ENCODE peak calls at places on chromosomes 5 and 9, in seven cellular contexts. One of them, this sample, is unnamed.

GRCh38 chr9:20623021-20623747 is 885 bp upstream of the MLLT3 start:
- DNase-seq in endothelial cell: peak
- DNase-seq in right lobe of liver: peak
- DNase-seq in mesothelial cell of epicardium: no peak
- DNase-seq in choroid plexus epithelial cell: no peak
- DNase-seq in GM10248: peak
- DNase-seq in uterus: peak
- DNase-seq in this sample: no peak

GRCh38 chr9:120264528-120264927 is 315.4 kb downstream of the CDK5RAP2 start:
- DNase-seq in endothelial cell: no peak
- DNase-seq in right lobe of liver: no peak
- DNase-seq in mesothelial cell of epicardium: no peak
- DNase-seq in choroid plexus epithelial cell: no peak
- DNase-seq in GM10248: no peak
- DNase-seq in uterus: no peak
- DNase-seq in this sample: no peak

GRCh38 chr5:169178754-169179153 is 122.2 kb downstream of the SLIT3 start:
- DNase-seq in endothelial cell: no peak
- DNase-seq in right lobe of liver: no peak
- DNase-seq in mesothelial cell of epicardium: no peak
- DNase-seq in choroid plexus epithelial cell: no peak
- DNase-seq in GM10248: no peak
- DNase-seq in uterus: no peak
- DNase-seq in this sample: no peak

GRCh38 chr5:54217826-54218503 is 92.4 kb downstream of the ARL15 start:
- DNase-seq in endothelial cell: peak
- DNase-seq in right lobe of liver: no peak
- DNase-seq in mesothelial cell of epicardium: no peak
- DNase-seq in choroid plexus epithelial cell: peak
- DNase-seq in GM10248: peak
- DNase-seq in uterus: peak
- DNase-seq in this sample: no peak

GRCh38 chr5:59182722-59183121 is 599.8 kb downstream of the RAB3C start:
- DNase-seq in endothelial cell: no peak
- DNase-seq in right lobe of liver: no peak
- DNase-seq in mesothelial cell of epicardium: no peak
- DNase-seq in choroid plexus epithelial cell: no peak
- DNase-seq in GM10248: no peak
- DNase-seq in uterus: no peak
- DNase-seq in this sample: no peak

GRCh38 chr9:130172858-130173461 is 756 bp downstream of the NCS1 start:
- DNase-seq in endothelial cell: no peak
- DNase-seq in right lobe of liver: no peak
- DNase-seq in mesothelial cell of epicardium: no peak
- DNase-seq in choroid plexus epithelial cell: no peak
- DNase-seq in GM10248: no peak
- DNase-seq in uterus: no peak
- DNase-seq in this sample: no peak

GRCh38 chr5:44167540-44167939 is 221.7 kb downstream of the FGF10 start:
- DNase-seq in endothelial cell: no peak
- DNase-seq in right lobe of liver: no peak
- DNase-seq in mesothelial cell of epicardium: no peak
- DNase-seq in choroid plexus epithelial cell: no peak
- DNase-seq in GM10248: no peak
- DNase-seq in uterus: no peak
- DNase-seq in this sample: no peak

GRCh38 chr5:4413996-4414395 is 726.1 kb upstream of the ADAMTS16 start:
- DNase-seq in endothelial cell: no peak
- DNase-seq in right lobe of liver: no peak
- DNase-seq in mesothelial cell of epicardium: no peak
- DNase-seq in choroid plexus epithelial cell: no peak
- DNase-seq in GM10248: no peak
- DNase-seq in uterus: no peak
- DNase-seq in this sample: no peak

GRCh38 chr5:172411423-172412111 is 42.8 kb downstream of the SH3PXD2B start:
- DNase-seq in endothelial cell: no peak
- DNase-seq in right lobe of liver: no peak
- DNase-seq in mesothelial cell of epicardium: no peak
- DNase-seq in choroid plexus epithelial cell: no peak
- DNase-seq in GM10248: no peak
- DNase-seq in uterus: peak
- DNase-seq in this sample: no peak

GRCh38 chr5:109907751-109908150 is 218.0 kb downstream of the MAN2A1 start:
- DNase-seq in endothelial cell: no peak
- DNase-seq in right lobe of liver: no peak
- DNase-seq in mesothelial cell of epicardium: no peak
- DNase-seq in choroid plexus epithelial cell: peak
- DNase-seq in GM10248: no peak
- DNase-seq in uterus: no peak
- DNase-seq in this sample: no peak

GRCh38 chr9:99373912-99374311 is 151.8 kb downstream of the SEC61B start:
- DNase-seq in endothelial cell: no peak
- DNase-seq in right lobe of liver: no peak
- DNase-seq in mesothelial cell of epicardium: no peak
- DNase-seq in choroid plexus epithelial cell: no peak
- DNase-seq in GM10248: no peak
- DNase-seq in uterus: no peak
- DNase-seq in this sample: no peak

GRCh38 chr9:120893585-120893857 is 16.5 kb upstream of the PHF19 start:
- DNase-seq in endothelial cell: no peak
- DNase-seq in right lobe of liver: no peak
- DNase-seq in mesothelial cell of epicardium: no peak
- DNase-seq in choroid plexus epithelial cell: peak
- DNase-seq in GM10248: no peak
- DNase-seq in uterus: no peak
- DNase-seq in this sample: no peak

GRCh38 chr5:9715891-9716335 is 85.8 kb upstream of the TAS2R1 start:
- DNase-seq in endothelial cell: no peak
- DNase-seq in right lobe of liver: no peak
- DNase-seq in mesothelial cell of epicardium: no peak
- DNase-seq in choroid plexus epithelial cell: peak
- DNase-seq in GM10248: no peak
- DNase-seq in uterus: no peak
- DNase-seq in this sample: no peak

GRCh38 chr9:109341561-109341960 is 20.7 kb upstream of the EPB41L4B start:
- DNase-seq in endothelial cell: no peak
- DNase-seq in right lobe of liver: no peak
- DNase-seq in mesothelial cell of epicardium: no peak
- DNase-seq in choroid plexus epithelial cell: no peak
- DNase-seq in GM10248: no peak
- DNase-seq in uterus: no peak
- DNase-seq in this sample: no peak

GRCh38 chr5:83895860-83896259 is 175.2 kb upstream of the HAPLN1 start:
- DNase-seq in endothelial cell: no peak
- DNase-seq in right lobe of liver: no peak
- DNase-seq in mesothelial cell of epicardium: no peak
- DNase-seq in choroid plexus epithelial cell: peak
- DNase-seq in GM10248: no peak
- DNase-seq in uterus: no peak
- DNase-seq in this sample: no peak

GRCh38 chr5:67350600-67351315 is 154.2 kb upstream of the CD180 start:
- DNase-seq in endothelial cell: no peak
- DNase-seq in right lobe of liver: no peak
- DNase-seq in mesothelial cell of epicardium: no peak
- DNase-seq in choroid plexus epithelial cell: no peak
- DNase-seq in GM10248: no peak
- DNase-seq in uterus: no peak
- DNase-seq in this sample: no peak
- TF ChIP-seq CTCF in endothelial cell: no peak
- TF ChIP-seq CTCF in right lobe of liver: no peak
- TF ChIP-seq CTCF in mesothelial cell of epicardium: no peak
- TF ChIP-seq CTCF in choroid plexus epithelial cell: no peak
- TF ChIP-seq CTCF in GM10248: no peak
- TF ChIP-seq CTCF in uterus: no peak
- TF ChIP-seq CTCF in this sample: no peak

GRCh38 chr5:149383399-149383798 is 4.3 kb upstream of the IL17B start:
- DNase-seq in endothelial cell: no peak
- DNase-seq in right lobe of liver: no peak
- DNase-seq in mesothelial cell of epicardium: no peak
- DNase-seq in choroid plexus epithelial cell: no peak
- DNase-seq in GM10248: no peak
- DNase-seq in uterus: peak
- DNase-seq in this sample: no peak

GRCh38 chr5:149381261-149381985 is 2.3 kb upstream of the IL17B start:
- DNase-seq in endothelial cell: no peak
- DNase-seq in right lobe of liver: no peak
- DNase-seq in mesothelial cell of epicardium: no peak
- DNase-seq in choroid plexus epithelial cell: no peak
- DNase-seq in GM10248: no peak
- DNase-seq in uterus: peak
- DNase-seq in this sample: no peak

GRCh38 chr5:149380466-149381121 is 1.5 kb upstream of the IL17B start:
- DNase-seq in endothelial cell: no peak
- DNase-seq in right lobe of liver: no peak
- DNase-seq in mesothelial cell of epicardium: no peak
- DNase-seq in choroid plexus epithelial cell: no peak
- DNase-seq in GM10248: no peak
- DNase-seq in uterus: peak
- DNase-seq in this sample: no peak

GRCh38 chr5:149382517-149383220 is 3.6 kb upstream of the IL17B start:
- DNase-seq in endothelial cell: no peak
- DNase-seq in right lobe of liver: no peak
- DNase-seq in mesothelial cell of epicardium: no peak
- DNase-seq in choroid plexus epithelial cell: no peak
- DNase-seq in GM10248: no peak
- DNase-seq in uterus: peak
- DNase-seq in this sample: no peak

DNA sequence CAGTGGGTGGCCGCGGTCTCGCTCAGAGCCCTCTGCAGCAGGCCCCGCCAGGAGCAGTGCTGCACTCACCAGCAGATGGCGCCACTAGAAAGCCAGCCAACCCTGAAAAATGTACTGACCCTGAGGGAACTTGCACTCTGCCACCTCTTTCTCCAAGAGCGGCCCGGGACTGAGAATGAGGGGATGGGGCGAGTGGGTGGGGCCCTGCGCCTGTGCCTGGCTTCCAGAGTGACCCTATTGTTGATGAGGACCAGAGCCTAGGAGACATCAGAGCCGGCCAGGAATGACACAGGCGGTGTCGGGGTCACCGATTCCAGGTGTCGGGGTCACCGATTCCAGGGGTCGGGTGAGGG is 2.9 kb upstream of the IL17B start:
- DNase-seq in endothelial cell: peak
- DNase-seq in right lobe of liver: peak
- DNase-seq in mesothelial cell of epicardium: peak
- DNase-seq in choroid plexus epithelial cell: peak
- DNase-seq in GM10248: peak
- DNase-seq in uterus: peak
- DNase-seq in this sample: peak
- TF ChIP-seq CTCF in endothelial cell: peak
- TF ChIP-seq CTCF in right lobe of liver: peak
- TF ChIP-seq CTCF in mesothelial cell of epicardium: peak
- TF ChIP-seq CTCF in choroid plexus epithelial cell: peak
- TF ChIP-seq CTCF in GM10248: peak
- TF ChIP-seq CTCF in uterus: peak
- TF ChIP-seq CTCF in this sample: peak

GRCh38 chr5:167967494-167968180 is 323.8 kb upstream of the WWC1 start:
- DNase-seq in endothelial cell: no peak
- DNase-seq in right lobe of liver: no peak
- DNase-seq in mesothelial cell of epicardium: no peak
- DNase-seq in choroid plexus epithelial cell: no peak
- DNase-seq in GM10248: no peak
- DNase-seq in uterus: no peak
- DNase-seq in this sample: no peak

GRCh38 chr5:167971706-167972105 is 319.7 kb upstream of the WWC1 start:
- DNase-seq in endothelial cell: no peak
- DNase-seq in right lobe of liver: no peak
- DNase-seq in mesothelial cell of epicardium: no peak
- DNase-seq in choroid plexus epithelial cell: no peak
- DNase-seq in GM10248: no peak
- DNase-seq in uterus: no peak
- DNase-seq in this sample: no peak

GRCh38 chr5:167973126-167973525 is 318.3 kb upstream of the WWC1 start:
- DNase-seq in endothelial cell: no peak
- DNase-seq in right lobe of liver: no peak
- DNase-seq in mesothelial cell of epicardium: no peak
- DNase-seq in choroid plexus epithelial cell: no peak
- DNase-seq in GM10248: no peak
- DNase-seq in uterus: no peak
- DNase-seq in this sample: no peak

GRCh38 chr5:167968784-167969183 is 322.7 kb upstream of the WWC1 start:
- DNase-seq in endothelial cell: no peak
- DNase-seq in right lobe of liver: no peak
- DNase-seq in mesothelial cell of epicardium: no peak
- DNase-seq in choroid plexus epithelial cell: no peak
- DNase-seq in GM10248: no peak
- DNase-seq in uterus: no peak
- DNase-seq in this sample: no peak

GRCh38 chr5:167970002-167970401 is 321.4 kb upstream of the WWC1 start:
- DNase-seq in endothelial cell: no peak
- DNase-seq in right lobe of liver: no peak
- DNase-seq in mesothelial cell of epicardium: no peak
- DNase-seq in choroid plexus epithelial cell: peak
- DNase-seq in GM10248: peak
- DNase-seq in uterus: no peak
- DNase-seq in this sample: no peak
- TF ChIP-seq CTCF in endothelial cell: no peak
- TF ChIP-seq CTCF in right lobe of liver: no peak
- TF ChIP-seq CTCF in mesothelial cell of epicardium: no peak
- TF ChIP-seq CTCF in choroid plexus epithelial cell: peak
- TF ChIP-seq CTCF in GM10248: no peak
- TF ChIP-seq CTCF in uterus: no peak
- TF ChIP-seq CTCF in this sample: no peak

GRCh38 chr5:152501294-152501693 is 96.2 kb upstream of the NMUR2 start:
- DNase-seq in endothelial cell: no peak
- DNase-seq in right lobe of liver: no peak
- DNase-seq in mesothelial cell of epicardium: no peak
- DNase-seq in choroid plexus epithelial cell: no peak
- DNase-seq in GM10248: no peak
- DNase-seq in uterus: no peak
- DNase-seq in this sample: no peak

GRCh38 chr5:152503206-152503605 is 98.1 kb upstream of the NMUR2 start:
- DNase-seq in endothelial cell: no peak
- DNase-seq in right lobe of liver: no peak
- DNase-seq in mesothelial cell of epicardium: no peak
- DNase-seq in choroid plexus epithelial cell: no peak
- DNase-seq in GM10248: no peak
- DNase-seq in uterus: no peak
- DNase-seq in this sample: no peak

GRCh38 chr5:152499816-152500575 is 94.9 kb upstream of the NMUR2 start:
- DNase-seq in endothelial cell: no peak
- DNase-seq in right lobe of liver: no peak
- DNase-seq in mesothelial cell of epicardium: no peak
- DNase-seq in choroid plexus epithelial cell: no peak
- DNase-seq in GM10248: no peak
- DNase-seq in uterus: no peak
- DNase-seq in this sample: no peak

DNA sequence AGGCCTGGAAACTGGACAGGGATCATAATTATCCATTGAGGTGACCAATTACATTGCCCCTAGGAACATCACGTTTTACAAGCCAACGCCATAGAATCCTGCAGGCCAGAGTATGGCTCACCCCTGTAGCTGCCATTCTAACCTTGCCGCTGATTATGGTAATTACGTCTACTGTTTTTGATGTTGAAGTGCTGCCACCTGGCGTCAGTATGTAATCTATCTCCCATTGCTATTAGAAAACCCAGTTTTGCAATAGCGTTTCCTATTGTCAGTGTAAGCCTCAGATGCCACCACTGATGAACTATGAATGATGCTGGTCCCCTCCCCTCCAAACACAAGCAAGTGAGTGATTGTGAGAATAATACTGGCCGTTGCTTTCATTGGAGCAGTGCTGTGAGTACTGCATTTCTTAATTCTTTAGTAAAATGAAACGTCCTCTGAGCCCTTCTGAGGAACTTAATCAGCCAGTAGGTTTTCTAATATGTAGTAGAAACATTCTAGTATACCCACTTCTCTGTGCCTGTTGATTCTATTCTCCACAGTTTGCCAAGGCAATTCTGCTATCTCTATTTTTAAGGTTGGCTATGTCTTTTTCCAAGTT is 100.5 kb upstream of the NMUR2 start:
- DNase-seq in endothelial cell: peak
- DNase-seq in right lobe of liver: peak
- DNase-seq in mesothelial cell of epicardium: no peak
- DNase-seq in choroid plexus epithelial cell: peak
- DNase-seq in GM10248: peak
- DNase-seq in uterus: no peak
- DNase-seq in this sample: no peak
- TF ChIP-seq CTCF in endothelial cell: peak
- TF ChIP-seq CTCF in right lobe of liver: peak
- TF ChIP-seq CTCF in mesothelial cell of epicardium: peak
- TF ChIP-seq CTCF in choroid plexus epithelial cell: peak
- TF ChIP-seq CTCF in GM10248: peak
- TF ChIP-seq CTCF in uterus: peak
- TF ChIP-seq CTCF in this sample: peak

This sample was measured in CD14-positive monocyte.